ENCODE peak calls at places on chromosomes 3 and 15, in six cellular contexts. D is neural crest cell; I is bronchial epithelial cell; B is PC-9; K is hepatocyte; V is CD4-positive, alpha-beta T cell. Y is an unnamed sample.

GRCh38 chr3:150599611-150600297 is 3.4 kb upstream of the SELENOT start:
- DNase-seq in D (no peak), K (no peak), B (peak), I (peak), V (no peak), Y (peak)

GRCh38 chr15:90598053-90598577 is 68.4 kb downstream of the CRTC3 start:
- DNase-seq in V (no peak), I (no peak), D (no peak), K (peak), B (peak), Y (peak)

GRCh38 chr15:64045774-64046346 is 425 bp downstream of the DAPK2 start:
- DNase-seq in B (no peak), V (no peak), D (peak), K (no peak), I (no peak), Y (no peak)

GRCh38 chr3:62955126-62955525 is 79.9 kb upstream of the CADPS start:
- DNase-seq in D (no peak), I (no peak), V (no peak), K (no peak), B (no peak), Y (no peak)

GRCh38 chr3:136343446-136343845 is 93.3 kb downstream of the PCCB start:
- DNase-seq in B (no peak), D (no peak), I (no peak), V (no peak), K (peak), Y (no peak)

GRCh38 chr3:64954995-64955636 is 267.3 kb upstream of the ADAMTS9 start:
- DNase-seq in I (peak), D (no peak), K (no peak), B (no peak), V (no peak), Y (no peak)

GRCh38 chr15:67051088-67051659 is 14.2 kb upstream of the SMAD3 start:
- DNase-seq in K (no peak), B (no peak), V (no peak), D (no peak), I (no peak), Y (no peak)

GRCh38 chr3:102374863-102375637 is 59.8 kb upstream of the ZPLD1 start:
- DNase-seq in D (no peak), K (no peak), I (no peak), V (no peak), B (no peak), Y (no peak)

GRCh38 chr3:151817473-151817872 is 3.6 kb downstream of the AADAC start:
- DNase-seq in D (no peak), B (no peak), I (no peak), K (no peak), V (no peak), Y (no peak)

GRCh38 chr3:132554437-132554836 is 42.6 kb upstream of the ACKR4 start:
- DNase-seq in I (peak), V (no peak), K (no peak), B (no peak), D (no peak), Y (no peak)

GRCh38 chr3:175311404-175311803 is 452.3 kb downstream of the NAALADL2 start:
- DNase-seq in K (no peak), I (no peak), V (no peak), B (no peak), D (no peak), Y (no peak)

GRCh38 chr3:111621535-111621934 is 26.4 kb upstream of the ZBED2 start:
- DNase-seq in I (peak), B (peak), D (peak), K (no peak), V (peak), Y (no peak)

GRCh38 chr3:140397847-140398246 is 280.0 kb upstream of the TRIM42 start:
- DNase-seq in I (no peak), K (no peak), B (no peak), D (no peak), V (no peak), Y (no peak)

GRCh38 chr15:94723801-94724200 is 492.4 kb downstream of the MCTP2 start:
- DNase-seq in B (no peak), I (peak), D (no peak), V (no peak), K (no peak), Y (no peak)

DNA sequence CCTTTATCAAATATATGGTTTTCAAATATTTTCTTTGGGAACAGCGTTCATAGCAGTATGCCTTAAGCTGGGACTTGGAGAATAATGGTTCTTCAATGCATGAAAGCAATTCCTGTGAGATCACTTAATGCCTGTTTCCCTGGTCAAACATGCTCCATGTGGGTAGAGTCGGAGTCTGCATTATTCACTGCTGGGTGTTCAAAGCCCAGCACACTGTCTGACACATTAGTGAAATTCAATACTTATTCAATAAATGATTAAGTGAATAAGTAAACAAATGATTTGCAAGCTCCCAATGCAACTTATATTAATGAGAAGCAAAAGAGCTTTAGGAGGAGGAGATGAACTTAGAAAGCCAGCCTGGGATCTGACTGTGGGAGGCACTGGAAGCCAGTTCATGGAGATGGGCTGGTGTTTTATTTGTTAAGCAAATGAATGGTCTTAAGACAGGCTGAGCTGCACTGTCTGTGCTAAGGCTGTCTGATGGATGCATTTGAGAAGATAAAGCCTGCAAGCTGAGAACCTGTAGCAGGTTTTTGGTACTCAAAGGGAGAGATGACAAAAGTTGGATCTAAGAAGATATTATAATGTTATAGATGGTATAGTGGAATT is 490.8 kb downstream of the MCTP2 start:
- DNase-seq in K (no peak), B (no peak), V (no peak), I (peak), D (no peak), Y (no peak)
- TF ChIP-seq CTCF in K (no peak), B (no peak), V (no peak), I (no peak), D (no peak), Y (no peak)

DNA sequence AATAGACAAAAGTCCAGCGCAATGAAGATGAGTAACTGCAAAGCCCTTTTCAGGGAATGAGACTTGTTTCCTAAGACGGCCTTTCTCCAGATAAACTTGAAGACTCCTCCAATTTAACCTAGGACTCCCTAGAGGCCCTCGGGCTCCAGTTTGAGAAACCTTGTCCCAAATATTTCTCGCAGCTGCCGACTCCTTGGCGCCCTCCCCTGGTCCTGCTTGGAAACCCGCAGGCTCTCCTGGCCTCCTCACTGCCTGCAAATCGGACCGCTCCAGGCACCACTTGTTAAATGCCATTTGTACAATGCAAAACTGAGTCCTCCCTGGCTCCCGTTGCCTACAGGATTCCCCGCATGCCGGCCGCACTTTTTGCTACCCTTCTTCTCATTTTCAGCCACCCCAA is 36.8 kb downstream of the MUC4 start:
- DNase-seq in V (no peak), D (peak), B (peak), I (no peak), K (peak), Y (peak)
- TF ChIP-seq CTCF in V (no peak), D (peak), B (peak), I (peak), K (peak), Y (peak)

DNA sequence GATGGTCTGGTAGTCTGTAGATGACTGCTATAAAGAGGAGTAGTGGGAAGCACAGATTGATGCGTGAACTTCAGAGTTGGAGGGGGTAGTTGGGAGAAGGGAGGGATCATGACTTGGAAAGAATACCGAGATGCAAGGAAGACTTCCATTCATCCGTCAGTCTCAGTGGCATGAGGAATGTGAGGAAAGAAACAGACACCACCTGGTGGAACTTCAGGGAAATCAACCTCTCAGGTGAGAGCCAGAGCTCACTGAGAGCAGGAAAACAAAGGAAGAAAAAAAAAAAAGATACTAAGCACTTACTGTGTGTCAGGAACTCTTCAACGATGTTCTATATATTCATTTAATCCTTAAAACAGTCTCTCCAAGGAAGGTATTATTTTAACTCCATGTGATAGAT is 172.4 kb downstream of the OXSM start:
- DNase-seq in D (no peak), K (peak), B (peak), I (peak), V (no peak), Y (no peak)
- TF ChIP-seq CTCF in D (peak), K (peak), B (peak), I (peak), V (no peak), Y (no peak)

GRCh38 chr3:30672959-30673358 is 66.6 kb downstream of the TGFBR2 start:
- DNase-seq in K (no peak), V (no peak), D (no peak), I (no peak), B (no peak), Y (no peak)
- TF ChIP-seq CTCF in K (no peak), V (no peak), D (no peak), I (no peak), B (no peak), Y (no peak)

DNA sequence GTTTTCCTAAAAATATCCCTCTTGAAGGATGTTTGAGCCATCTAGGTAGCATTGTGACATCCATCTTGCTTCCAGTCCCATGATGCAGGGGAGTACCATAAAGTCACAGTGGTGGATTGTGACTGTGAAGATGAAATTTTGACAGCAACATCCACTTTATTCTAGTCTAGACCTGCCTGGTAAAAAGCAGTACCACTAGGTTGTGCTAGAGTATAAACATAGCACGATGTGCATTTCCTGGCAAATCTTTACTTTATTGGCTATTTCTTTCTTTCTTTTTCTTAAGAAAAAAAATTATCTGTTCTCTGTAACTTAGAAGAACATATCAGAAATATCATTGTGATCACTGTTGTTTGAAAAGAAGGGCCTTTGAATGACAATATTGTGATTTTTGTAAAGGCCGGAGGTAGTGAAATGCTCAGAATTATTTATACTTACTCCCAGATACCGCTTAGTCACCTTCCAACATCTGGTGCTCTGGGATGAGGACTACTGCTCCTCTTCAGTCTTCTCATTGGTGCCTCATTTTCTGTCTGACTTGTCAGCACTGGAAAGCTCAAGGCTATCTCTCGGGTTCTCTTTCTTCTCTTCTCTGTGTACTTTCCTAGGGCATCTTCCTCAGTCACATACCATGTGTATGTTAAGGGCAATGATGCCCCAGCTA is 35.6 kb downstream of the AGBL1 start:
- DNase-seq in D (no peak), B (no peak), I (peak), K (peak), V (no peak), Y (no peak)
- TF ChIP-seq CTCF in D (peak), B (no peak), I (no peak), K (peak), V (no peak), Y (no peak)

GRCh38 chr15:101672298-101672697 is 20.1 kb upstream of the TM2D3 start:
- DNase-seq in K (no peak), I (no peak), B (no peak), V (no peak), D (no peak), Y (no peak)
- TF ChIP-seq CTCF in K (no peak), I (no peak), B (no peak), V (no peak), D (no peak), Y (no peak)

GRCh38 chr3:187296915-187297314 is 5.4 kb upstream of the MASP1 start:
- DNase-seq in K (no peak), B (no peak), V (no peak), I (no peak), D (no peak), Y (no peak)

GRCh38 chr3:187293977-187294376 is 2.4 kb upstream of the MASP1 start:
- DNase-seq in B (no peak), I (no peak), D (no peak), K (no peak), V (no peak), Y (peak)

GRCh38 chr3:187293514-187293870 is 2.0 kb upstream of the MASP1 start:
- DNase-seq in V (no peak), D (no peak), I (no peak), B (no peak), K (no peak), Y (peak)

GRCh38 chr3:187296058-187296457 is 4.5 kb upstream of the MASP1 start:
- DNase-seq in B (no peak), D (no peak), I (no peak), K (no peak), V (no peak), Y (no peak)

GRCh38 chr3:187295635-187296034 is 4.1 kb upstream of the MASP1 start:
- DNase-seq in D (no peak), I (no peak), K (no peak), B (no peak), V (no peak), Y (peak)
- TF ChIP-seq CTCF in D (peak), I (peak), K (peak), B (peak), V (no peak), Y (peak)

GRCh38 chr3:187281191-187281714 is 10.3 kb downstream of the MASP1 start:
- DNase-seq in K (peak), I (no peak), D (no peak), B (no peak), V (no peak), Y (peak)
- TF ChIP-seq CTCF in K (peak), I (no peak), D (no peak), B (no peak), V (no peak), Y (peak)

DNA sequence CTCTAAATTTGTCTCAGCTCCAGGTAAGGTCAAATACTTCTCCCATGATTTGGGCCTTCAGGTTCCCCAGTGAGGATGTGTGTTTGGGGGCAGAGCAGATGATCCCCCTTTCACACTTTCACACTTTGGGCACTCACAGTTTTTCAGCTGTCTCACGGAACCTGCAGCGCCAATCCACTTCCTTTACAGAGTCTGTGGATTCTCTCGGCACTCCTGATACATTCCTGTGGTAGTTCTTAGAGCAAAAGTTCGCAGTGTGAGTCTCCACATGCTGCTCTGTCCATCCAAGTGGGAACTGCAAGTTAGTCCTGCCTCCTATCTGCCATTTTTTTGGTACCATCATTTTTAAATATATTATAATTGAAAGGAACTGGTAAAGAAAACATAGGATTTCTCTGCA is 20.2 kb upstream of the CPOX start:
- DNase-seq in B (no peak), I (no peak), V (no peak), K (no peak), D (no peak), Y (no peak)
- TF ChIP-seq CTCF in B (no peak), I (no peak), V (no peak), K (no peak), D (no peak), Y (no peak)

Y was measured in HFFc6.